ENCODE peak calls at places on chromosome 21, in six cellular contexts. V, L, J, Z, X and Y are unnamed samples. For H3K9me3, the result is how much of the 10 kb centered on the place peaks cover.

GRCh38 chr21:32048353-32048752 is 175.5 kb downstream of the HUNK start:
- DNase-seq in V (no peak), L (no peak), J (no peak), Z (no peak), X (no peak), Y (no peak)

GRCh38 chr21:31370281-31370892 is 26.3 kb upstream of the TIAM1 start:
- DNase-seq in V (no peak), L (no peak), J (no peak), Z (no peak), X (no peak), Y (no peak)

GRCh38 chr21:46625759-46626158 is 9.7 kb upstream of the PRMT2 start:
- DNase-seq in V (no peak), L (no peak), J (no peak), Z (no peak), X (no peak), Y (no peak)

GRCh38 chr21:37784591-37785318 is 131.5 kb downstream of the KCNJ6 start:
- DNase-seq in V (no peak), L (no peak), J (no peak), Z (no peak), X (no peak), Y (no peak)

GRCh38 chr21:44575307-44576024 is 1.9 kb downstream of the KRTAP10-4 start:
- DNase-seq in V (no peak), L (no peak), J (no peak), Z (no peak), X (no peak), Y (no peak)

GRCh38 chr21:46191257-46191685 is 7.0 kb upstream of the SPATC1L start:
- DNase-seq in V (no peak), L (peak), J (no peak), Z (no peak), X (peak), Y (peak)

GRCh38 chr21:44294391-44295162 is 5.3 kb upstream of the PFKL start:
- DNase-seq in V (no peak), L (peak), J (no peak), Z (peak), X (peak), Y (no peak)

GRCh38 chr21:44734841-44735240 is 23.5 kb upstream of the TSPEAR start:
- DNase-seq in V (no peak), L (no peak), J (no peak), Z (no peak), X (no peak), Y (no peak)

GRCh38 chr21:45910155-45910547 is 71.4 kb upstream of the COL6A1 start:
- DNase-seq in V (no peak), L (no peak), J (no peak), Z (peak), X (no peak), Y (no peak)

GRCh38 chr21:32994305-32994704 is 31.4 kb upstream of the OLIG2 start:
- DNase-seq in V (no peak), L (peak), J (no peak), Z (no peak), X (no peak), Y (no peak)

GRCh38 chr21:45502006-45502345 is 40.3 kb downstream of the SLC19A1 start:
- DNase-seq in V (no peak), L (no peak), J (no peak), Z (peak), X (no peak), Y (no peak)

GRCh38 chr21:26169061-26169610 is 1.4 kb downstream of the APP start:
- DNase-seq in V (peak), L (peak), J (no peak), Z (no peak), X (peak), Y (peak)
- TF ChIP-seq CTCF in V (peak), L (peak), J (peak), Z (peak), X (peak), Y (no peak)

GRCh38 chr21:29125979-29126378 is 4.5 kb upstream of the MAP3K7CL start:
- DNase-seq in V (no peak), L (no peak), J (no peak), Z (no peak), X (no peak), Y (no peak)

GRCh38 chr21:29121759-29122158 is 8.7 kb upstream of the MAP3K7CL start:
- DNase-seq in V (no peak), L (no peak), J (no peak), Z (no peak), X (no peak), Y (no peak)

GRCh38 chr21:29124645-29125044 is 5.8 kb upstream of the MAP3K7CL start:
- DNase-seq in V (no peak), L (no peak), J (no peak), Z (no peak), X (no peak), Y (no peak)

GRCh38 chr21:29130234-29130993 is at the start of gene MAP3K7CL:
- DNase-seq in V (no peak), L (peak), J (no peak), Z (no peak), X (peak), Y (no peak)

GRCh38 chr21:29125199-29125598 is 5.2 kb upstream of the MAP3K7CL start:
- DNase-seq in V (no peak), L (no peak), J (no peak), Z (no peak), X (no peak), Y (no peak)
- H3K9me3 ChIP-seq in V (under half), L (under half), J (under half), Z (under half), X (under half), Y (under half)

GRCh38 chr21:16455526-16455925 is 725.7 kb downstream of the USP25 start:
- DNase-seq in V (no peak), L (no peak), J (no peak), Z (no peak), X (no peak), Y (no peak)

GRCh38 chr21:16455978-16456377 is 726.2 kb downstream of the USP25 start:
- DNase-seq in V (no peak), L (no peak), J (no peak), Z (no peak), X (no peak), Y (no peak)

GRCh38 chr21:16457498-16457897 is 727.7 kb downstream of the USP25 start:
- DNase-seq in V (no peak), L (no peak), J (no peak), Z (no peak), X (no peak), Y (no peak)

DNA sequence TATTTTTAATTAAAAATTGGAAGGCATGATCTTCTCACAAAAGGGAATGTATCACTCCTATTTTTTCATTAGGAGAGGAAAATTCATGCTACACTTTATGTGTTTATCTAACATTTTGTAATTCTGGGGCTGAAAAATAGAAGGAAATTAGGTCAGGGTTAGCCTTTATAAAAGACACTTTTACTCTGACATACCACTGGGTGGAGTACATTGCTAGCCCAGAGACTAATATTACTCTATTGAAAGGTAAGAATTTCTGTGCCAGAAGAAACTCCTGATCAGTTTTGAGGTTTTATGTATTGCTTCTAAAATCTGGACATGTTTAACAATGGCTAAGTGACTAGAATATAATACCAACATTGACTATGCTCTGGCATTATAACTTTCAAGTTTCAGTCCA is 724.6 kb downstream of the USP25 start:
- DNase-seq in V (no peak), L (no peak), J (no peak), Z (no peak), X (no peak), Y (no peak)
- TF ChIP-seq CTCF in V (no peak), L (no peak), J (no peak), Z (no peak), X (peak), Y (no peak)

DNA sequence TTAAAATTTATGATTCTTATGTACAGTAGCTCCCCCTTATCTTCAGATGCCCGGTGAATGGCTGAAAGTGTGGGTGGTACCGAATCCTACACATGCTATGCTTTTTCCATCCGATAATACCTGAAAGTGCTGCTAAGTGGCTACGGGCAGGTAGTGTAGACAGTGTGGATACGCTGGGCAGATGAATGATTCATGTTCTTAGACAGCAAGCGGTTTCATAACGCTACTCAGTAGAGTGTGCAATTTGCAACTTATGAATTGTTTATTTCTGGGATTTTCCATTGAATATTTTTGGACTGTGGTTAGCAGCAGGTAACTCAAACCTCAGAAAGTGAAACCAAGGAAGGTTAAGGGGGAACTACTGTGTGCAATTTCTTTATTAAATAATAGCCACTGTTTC is 7.5 kb downstream of the PCP4 start:
- DNase-seq in V (no peak), L (no peak), J (no peak), Z (no peak), X (no peak), Y (no peak)
- H3K9me3 ChIP-seq in V (under half), L (under half), J (under half), Z (under half), X (under half), Y (under half)

GRCh38 chr21:42337830-42338729 is 12.7 kb downstream of the TFF2 start:
- DNase-seq in V (peak), L (peak), J (peak), Z (peak), X (peak), Y (peak)
- TF ChIP-seq CTCF in V (peak), L (peak), J (peak), Z (peak), X (peak), Y (peak)

GRCh38 chr21:14542638-14543037 is 3.5 kb downstream of the SAMSN1 start:
- DNase-seq in V (no peak), L (no peak), J (no peak), Z (no peak), X (no peak), Y (no peak)
- H3K9me3 ChIP-seq in V (under half), L (under half), J (under half), Z (under half), X (under half), Y (under half)

GRCh38 chr21:41776778-41777177 is 9.9 kb upstream of the RIPK4 start:
- DNase-seq in V (no peak), L (no peak), J (no peak), Z (no peak), X (no peak), Y (no peak)

GRCh38 chr21:41779659-41780058 is 12.8 kb upstream of the RIPK4 start:
- DNase-seq in V (no peak), L (no peak), J (no peak), Z (no peak), X (no peak), Y (peak)

GRCh38 chr21:41778974-41779600 is 12.2 kb upstream of the RIPK4 start:
- DNase-seq in V (no peak), L (no peak), J (no peak), Z (no peak), X (no peak), Y (peak)

GRCh38 chr21:41780337-41781046 is 13.6 kb upstream of the RIPK4 start:
- DNase-seq in V (no peak), L (no peak), J (no peak), Z (no peak), X (no peak), Y (no peak)

GRCh38 chr21:41777934-41778815 is 11.3 kb upstream of the RIPK4 start:
- DNase-seq in V (peak), L (peak), J (no peak), Z (peak), X (peak), Y (peak)
- TF ChIP-seq CTCF in V (peak), L (peak), J (peak), Z (peak), X (peak), Y (peak)

GRCh38 chr21:20187028-20187427 is 811.2 kb upstream of the NCAM2 start:
- DNase-seq in V (no peak), L (no peak), J (no peak), Z (no peak), X (no peak), Y (no peak)
- H3K9me3 ChIP-seq in V (under half), L (under half), J (under half), Z (under half), X (under half), Y (under half)

DNA sequence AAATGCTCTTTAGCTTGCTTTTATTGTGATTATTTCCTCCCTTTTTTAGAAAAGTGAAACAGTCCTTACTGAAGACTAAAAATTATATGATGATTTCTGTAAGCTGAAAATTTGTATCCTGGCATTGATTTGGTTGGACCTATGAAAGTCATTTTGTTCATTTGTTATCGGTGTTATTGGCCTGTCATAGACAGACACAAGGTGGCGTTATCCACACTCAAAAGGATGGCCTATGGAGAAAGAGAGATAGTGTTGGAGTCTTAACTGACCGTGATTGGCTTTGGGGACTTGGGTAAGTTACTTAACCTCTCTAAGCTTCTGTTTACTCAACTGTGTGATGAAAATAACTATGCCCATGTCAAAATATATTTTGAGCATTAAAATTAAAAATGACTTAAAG is 203.6 kb upstream of the CHODL start:
- DNase-seq in V (no peak), L (no peak), J (no peak), Z (no peak), X (peak), Y (no peak)
- TF ChIP-seq CTCF in V (peak), L (no peak), J (no peak), Z (no peak), X (peak), Y (no peak)

GRCh38 chr21:7933923-7934322 is 2587.5 kb upstream of the TPTE start:
- DNase-seq in V (no peak), L (no peak), J (no peak), Z (no peak), X (no peak), Y (no peak)
- H3K9me3 ChIP-seq in V (under half), L (under half), J (under half), Z (under half), X (under half), Y (half or more)